ENCODE peak calls at places on chromosomes 7 and 10, in ten cellular contexts. K is bronchial epithelial cell; U is CD8-positive, alpha-beta memory T cell; E is fibroblast of lung; A is cardiac muscle cell; W is psoas muscle; I is right lobe of liver; C is mammary epithelial cell; Q is SJCRH30; G is neuronal stem cell. S is an unnamed sample. For H3K27me3, the result is how much of the 10 kb centered on the place peaks cover.

GRCh38 chr10:132412316-132413192 is 15.6 kb downstream of the PWWP2B start:
- DNase-seq in U (no peak), K (no peak), G (no peak), E (no peak), I (no peak), A (no peak), W (peak), C (no peak), Q (no peak), S (peak)

GRCh38 chr7:152313879-152314604 is 121.8 kb downstream of the KMT2C start:
- DNase-seq in U (no peak), Q (peak), G (no peak), K (peak), W (no peak), C (peak), I (no peak), A (peak), E (peak), S (no peak)

GRCh38 chr10:88687853-88688467 is 18.1 kb upstream of the LIPK start:
- DNase-seq in K (peak), I (no peak), E (peak), G (no peak), W (no peak), Q (peak), A (peak), C (no peak), U (no peak), S (no peak)

GRCh38 chr10:36880898-36881297 is 244.5 kb upstream of the ANKRD30A start:
- DNase-seq in I (no peak), E (peak), C (peak), W (no peak), U (no peak), G (no peak), Q (peak), K (peak), A (peak), S (no peak)

GRCh38 chr10:43689618-43689954 is 40.9 kb upstream of the ZNF32 start:
- DNase-seq in G (no peak), A (peak), C (no peak), W (peak), Q (no peak), U (peak), E (peak), K (no peak), I (peak), S (peak)

GRCh38 chr7:94286111-94286510 is 108.6 kb upstream of the COL1A2 start:
- DNase-seq in Q (no peak), U (no peak), W (no peak), G (no peak), K (no peak), I (no peak), C (no peak), A (peak), E (no peak), S (no peak)

GRCh38 chr10:52486840-52487611 is 172.9 kb downstream of the DKK1 start:
- DNase-seq in E (peak), I (no peak), Q (peak), K (peak), C (peak), U (no peak), A (peak), W (no peak), G (no peak), S (no peak)

GRCh38 chr7:119594956-119595355 is 678.0 kb upstream of the KCND2 start:
- DNase-seq in W (no peak), K (no peak), U (no peak), Q (no peak), G (no peak), A (no peak), I (no peak), C (no peak), E (no peak), S (no peak)

GRCh38 chr7:17564678-17565209 is 266.3 kb downstream of the AHR start:
- DNase-seq in C (peak), W (no peak), A (peak), E (peak), G (no peak), I (no peak), U (no peak), K (peak), Q (peak), S (no peak)

DNA sequence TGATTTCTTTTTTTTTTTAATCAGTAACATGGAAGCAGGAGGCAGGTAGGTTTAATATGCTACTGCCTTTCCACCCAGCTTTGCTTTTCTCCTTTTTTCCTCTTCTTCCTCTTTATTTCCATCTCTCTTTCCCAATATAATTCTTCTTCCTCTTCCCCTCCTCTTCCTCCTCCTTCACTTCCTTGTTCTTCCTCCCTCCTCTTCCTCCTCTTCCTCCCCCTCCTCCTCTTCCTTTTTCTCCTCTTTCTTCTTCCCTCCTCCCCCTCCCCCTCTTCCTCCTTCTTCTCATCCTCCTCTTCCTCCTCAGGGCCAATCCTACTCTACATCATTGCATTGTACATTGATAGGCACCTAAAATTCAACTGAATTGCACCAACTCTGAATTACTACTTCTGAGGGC is 11.4 kb downstream of the ZNF503 start:
- DNase-seq in W (no peak), E (no peak), G (no peak), U (no peak), C (no peak), Q (no peak), I (no peak), K (no peak), A (no peak), S (no peak)
- H3K27me3 ChIP-seq in W (under half), E (under half), G (under half), U (under half), C (under half), Q (under half), I (under half), K (under half), A (half or more), S (under half)

DNA sequence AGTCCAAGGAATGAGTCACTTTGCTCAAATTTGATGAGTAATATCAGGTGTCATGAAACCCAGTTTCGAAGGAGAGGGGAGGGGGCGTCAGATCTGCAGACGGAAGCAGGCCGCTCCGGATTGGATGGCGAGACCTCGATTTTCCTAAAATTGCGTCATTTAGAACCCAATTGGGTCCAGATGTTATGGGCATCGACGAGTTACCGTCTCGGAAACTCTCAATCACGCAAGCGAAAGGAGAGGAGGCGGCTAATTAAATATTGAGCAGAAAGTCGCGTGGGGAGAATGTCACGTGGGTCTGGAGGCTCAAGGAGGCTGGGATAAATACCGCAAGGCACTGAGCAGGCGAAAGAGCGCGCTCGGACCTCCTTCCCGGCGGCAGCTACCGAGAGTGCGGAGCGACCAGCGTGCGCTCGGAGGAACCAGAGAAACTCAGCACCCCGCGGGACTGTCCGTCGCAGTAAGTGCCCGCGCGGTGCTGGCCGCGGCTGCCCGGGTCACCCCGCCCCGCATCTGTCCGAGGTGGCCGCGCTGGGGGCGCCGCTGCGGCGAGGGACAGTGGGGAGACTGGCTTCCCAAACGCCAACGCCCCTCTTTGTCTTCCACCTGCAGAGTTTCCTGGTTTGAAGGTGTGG is at the start of gene TAC1:
- DNase-seq in A (peak), W (no peak), G (peak), Q (no peak), E (peak), C (no peak), U (no peak), K (peak), I (no peak), S (no peak)
- H3K4me3 ChIP-seq in A (peak), W (no peak), G (no peak), Q (no peak), E (peak), C (no peak), U (no peak), K (no peak), I (no peak), S (peak)

DNA sequence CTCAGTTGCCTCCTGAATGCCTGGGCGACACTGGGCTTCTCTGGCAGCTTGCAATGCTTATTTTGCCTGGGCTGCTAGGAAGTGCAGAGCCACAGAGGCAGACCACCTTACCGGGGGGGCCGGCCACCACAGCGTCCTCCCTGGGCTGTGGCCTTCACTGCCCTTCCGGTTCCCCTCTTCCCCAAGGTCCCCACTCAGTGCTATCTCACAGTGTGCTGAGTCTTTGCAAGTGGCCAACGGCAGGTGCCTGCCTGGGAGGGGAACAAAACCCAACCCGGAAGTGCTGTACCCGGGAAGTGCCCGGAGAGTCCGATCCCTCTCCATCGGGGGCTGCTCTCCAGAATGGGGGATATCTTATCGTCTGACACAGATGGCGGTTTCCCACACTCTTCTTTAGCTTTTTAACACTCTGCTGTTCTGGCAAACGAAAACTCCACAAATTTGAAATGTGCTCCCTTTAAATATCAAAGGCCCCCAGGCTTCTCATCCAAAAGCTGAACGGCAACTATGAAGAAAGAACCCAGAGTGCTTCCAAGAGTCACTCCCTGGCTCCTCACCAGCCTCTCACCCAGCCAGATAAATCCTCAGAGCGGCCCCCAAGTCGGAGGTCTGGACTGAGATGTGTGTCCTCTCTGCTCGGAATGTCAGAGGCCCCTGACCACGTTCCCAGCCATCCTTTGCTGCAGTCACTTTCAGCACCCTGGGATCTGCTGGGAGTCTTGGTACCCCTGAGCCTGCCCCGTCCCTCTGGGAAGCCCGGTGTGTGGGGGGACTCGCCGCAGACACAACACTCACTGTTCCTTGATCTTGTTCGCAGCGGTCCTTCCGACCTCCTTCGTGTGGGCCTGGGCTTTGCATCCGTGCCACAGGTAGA is 165.1 kb downstream of the SVIL start:
- DNase-seq in E (no peak), G (no peak), A (no peak), W (no peak), C (no peak), Q (no peak), I (no peak), K (no peak), U (no peak), S (no peak)
- H3K27me3 ChIP-seq in E (under half), G (under half), A (under half), W (under half), C (under half), Q (under half), I (under half), K (under half), U (under half), S (under half)

DNA sequence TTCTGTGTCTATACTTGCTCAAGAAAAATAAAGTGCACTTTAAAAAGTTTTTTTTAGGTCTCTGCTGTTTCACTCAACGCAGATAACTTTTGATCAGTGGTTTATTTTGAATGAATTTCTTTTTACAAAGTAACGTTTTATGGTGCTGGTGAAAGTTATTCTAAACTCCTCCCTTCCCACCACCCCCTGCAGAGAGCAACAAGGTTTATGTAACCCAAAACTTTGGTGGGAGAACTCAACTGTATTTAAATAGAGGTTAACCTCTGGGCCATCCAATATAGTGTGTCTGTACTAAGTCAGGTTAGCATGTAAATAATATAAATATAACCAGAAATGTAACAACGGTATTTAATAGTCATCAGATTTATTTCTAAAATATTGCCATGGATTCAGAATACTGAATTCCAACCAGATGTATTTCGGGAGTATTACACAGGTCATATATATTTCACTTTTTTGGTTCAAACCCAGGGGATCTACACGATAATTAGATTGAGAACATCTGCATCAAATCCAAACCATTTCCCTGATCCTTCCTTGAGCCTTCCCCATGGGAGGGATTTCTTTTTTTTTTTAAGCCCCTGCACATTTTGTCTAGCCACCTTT is 3.9 kb upstream of the CUX1 start:
- DNase-seq in U (no peak), G (no peak), A (no peak), E (no peak), I (no peak), C (no peak), W (no peak), K (no peak), Q (no peak), S (no peak)
- H3K4me3 ChIP-seq in U (no peak), G (no peak), A (peak), E (peak), I (peak), C (no peak), W (peak), K (peak), Q (no peak), S (peak)

DNA sequence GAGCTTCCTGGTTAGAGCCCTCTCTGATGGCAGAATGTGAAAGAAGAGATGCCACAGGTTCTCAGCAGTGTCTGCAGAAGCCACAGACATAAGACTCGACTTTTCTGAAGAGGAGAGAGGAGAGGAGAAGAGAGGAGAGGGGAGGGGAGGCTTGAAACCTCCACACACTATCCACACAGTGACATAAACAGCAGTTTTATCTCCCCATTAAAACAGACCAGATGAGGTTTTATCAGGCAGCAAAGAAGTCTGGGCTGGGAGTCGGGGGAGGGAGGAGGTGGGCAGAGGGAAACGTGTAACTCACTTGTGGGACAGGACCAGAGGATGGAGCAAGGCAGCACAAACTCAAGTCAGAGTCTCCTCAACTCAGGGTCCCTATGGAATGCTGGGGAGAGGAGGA is 76.5 kb downstream of the XPNPEP1 start:
- DNase-seq in K (no peak), I (no peak), U (no peak), G (no peak), Q (no peak), C (no peak), W (no peak), E (no peak), A (no peak), S (no peak)
- H3K27me3 ChIP-seq in K (under half), I (under half), U (under half), G (under half), Q (under half), C (under half), W (under half), E (under half), A (under half), S (under half)

DNA sequence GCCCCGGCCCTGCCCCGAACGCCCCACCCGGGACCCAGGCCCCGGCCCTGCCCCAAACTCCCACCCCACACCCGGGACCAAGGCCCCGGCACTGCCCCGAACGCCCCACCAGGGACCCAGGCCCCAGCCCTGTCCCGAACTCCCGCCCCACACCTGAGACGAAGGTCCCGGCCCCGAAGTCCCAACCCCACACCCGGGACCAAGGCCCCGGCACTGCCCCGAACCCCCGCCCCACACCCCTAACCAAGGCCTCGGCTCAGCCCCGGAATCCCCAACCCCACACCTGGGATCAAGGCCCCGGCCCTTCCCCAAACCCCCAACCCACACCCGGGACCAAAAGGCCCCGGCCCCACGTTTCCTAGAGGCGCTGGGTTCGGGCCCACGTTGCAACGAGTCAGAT is 1.1 kb upstream of the LARP4B start:
- DNase-seq in E (no peak), C (no peak), A (no peak), G (no peak), Q (no peak), I (peak), W (peak), U (no peak), K (no peak), S (peak)
- H3K4me3 ChIP-seq in E (no peak), C (no peak), A (no peak), G (peak), Q (no peak), I (peak), W (peak), U (no peak), K (peak), S (no peak)

GRCh38 chr7:64877714-64878610 is 25.1 kb upstream of the ZNF273 start:
- DNase-seq in U (no peak), I (no peak), Q (no peak), E (no peak), A (no peak), C (no peak), W (no peak), K (no peak), G (no peak), S (no peak)
- H3K27me3 ChIP-seq in U (under half), I (under half), Q (under half), E (under half), A (under half), C (under half), W (under half), K (under half), G (under half), S (under half)